ENCODE peak calls at places on chromosomes 11 and 22, in ten cellular contexts. One of them, this sample, is unnamed.

GRCh38 chr22:24977370-24978230 is 25.1 kb downstream of the KIAA1671 start:
- DNase-seq in mammary epithelial cell: no peak
- DNase-seq in lung: no peak
- DNase-seq in mesenchymal stem cell: peak; percentile 54
- DNase-seq in upper lobe of right lung: no peak
- DNase-seq in left lung: peak; percentile 37
- DNase-seq in neural progenitor cell: peak; percentile 49
- DNase-seq in SJSA1: no peak
- DNase-seq in right cardiac atrium: peak; percentile 92
- DNase-seq in lower lobe of right lung: peak; percentile 59
- DNase-seq in this sample: peak; percentile 81

GRCh38 chr11:128359515-128359914 is 227.8 kb downstream of the ETS1 start:
- DNase-seq in mammary epithelial cell: no peak
- DNase-seq in lung: no peak
- DNase-seq in mesenchymal stem cell: no peak
- DNase-seq in upper lobe of right lung: no peak
- DNase-seq in left lung: no peak
- DNase-seq in neural progenitor cell: no peak
- DNase-seq in SJSA1: peak; percentile 74
- DNase-seq in right cardiac atrium: no peak
- DNase-seq in lower lobe of right lung: no peak
- DNase-seq in this sample: no peak

GRCh38 chr11:87368876-87369480 is 331.2 kb downstream of the TMEM135 start:
- DNase-seq in mammary epithelial cell: peak; percentile 23
- DNase-seq in lung: no peak
- DNase-seq in mesenchymal stem cell: no peak
- DNase-seq in upper lobe of right lung: no peak
- DNase-seq in left lung: no peak
- DNase-seq in neural progenitor cell: no peak
- DNase-seq in SJSA1: no peak
- DNase-seq in right cardiac atrium: peak; percentile 38
- DNase-seq in lower lobe of right lung: no peak
- DNase-seq in this sample: no peak

GRCh38 chr11:78995166-78995565 is 420.5 kb upstream of the NARS2 start:
- DNase-seq in mammary epithelial cell: no peak
- DNase-seq in lung: no peak
- DNase-seq in mesenchymal stem cell: no peak
- DNase-seq in upper lobe of right lung: no peak
- DNase-seq in left lung: no peak
- DNase-seq in neural progenitor cell: no peak
- DNase-seq in SJSA1: no peak
- DNase-seq in right cardiac atrium: no peak
- DNase-seq in lower lobe of right lung: no peak
- DNase-seq in this sample: no peak

GRCh38 chr22:17366830-17367229 is 2.4 kb upstream of the CECR2 start:
- DNase-seq in mammary epithelial cell: no peak
- DNase-seq in lung: no peak
- DNase-seq in mesenchymal stem cell: no peak
- DNase-seq in upper lobe of right lung: no peak
- DNase-seq in left lung: peak; percentile 50
- DNase-seq in neural progenitor cell: peak; percentile 84
- DNase-seq in SJSA1: no peak
- DNase-seq in right cardiac atrium: peak; percentile 82
- DNase-seq in lower lobe of right lung: no peak
- DNase-seq in this sample: no peak

GRCh38 chr22:28989035-28989464 is 72.6 kb downstream of the C22orf31 start:
- DNase-seq in mammary epithelial cell: peak; percentile 88
- DNase-seq in lung: no peak
- DNase-seq in mesenchymal stem cell: no peak
- DNase-seq in upper lobe of right lung: no peak
- DNase-seq in left lung: no peak
- DNase-seq in neural progenitor cell: no peak
- DNase-seq in SJSA1: no peak
- DNase-seq in right cardiac atrium: no peak
- DNase-seq in lower lobe of right lung: no peak
- DNase-seq in this sample: no peak

GRCh38 chr11:63549411-63549810 is 12.8 kb downstream of the PLAAT4 start:
- DNase-seq in mammary epithelial cell: no peak
- DNase-seq in lung: no peak
- DNase-seq in mesenchymal stem cell: no peak
- DNase-seq in upper lobe of right lung: no peak
- DNase-seq in left lung: no peak
- DNase-seq in neural progenitor cell: no peak
- DNase-seq in SJSA1: no peak
- DNase-seq in right cardiac atrium: no peak
- DNase-seq in lower lobe of right lung: no peak
- DNase-seq in this sample: no peak

GRCh38 chr11:68354181-68354872 is 41.9 kb downstream of the LRP5 start:
- DNase-seq in mammary epithelial cell: peak; percentile 90
- DNase-seq in lung: peak; percentile 90
- DNase-seq in mesenchymal stem cell: peak; percentile 82
- DNase-seq in upper lobe of right lung: peak; percentile 95
- DNase-seq in left lung: peak; percentile 88
- DNase-seq in neural progenitor cell: no peak
- DNase-seq in SJSA1: peak; percentile 98
- DNase-seq in right cardiac atrium: peak; percentile 94
- DNase-seq in lower lobe of right lung: peak; percentile 91
- DNase-seq in this sample: peak; percentile 97

GRCh38 chr11:75667268-75667830 is 1.5 kb downstream of the MAP6 start:
- DNase-seq in mammary epithelial cell: no peak
- DNase-seq in lung: peak; percentile 33
- DNase-seq in mesenchymal stem cell: no peak
- DNase-seq in upper lobe of right lung: peak; percentile 77
- DNase-seq in left lung: no peak
- DNase-seq in neural progenitor cell: peak; percentile 64
- DNase-seq in SJSA1: no peak
- DNase-seq in right cardiac atrium: peak; percentile 70
- DNase-seq in lower lobe of right lung: peak; percentile 56
- DNase-seq in this sample: no peak

GRCh38 chr11:68509105-68509504 is 48.6 kb downstream of the PPP6R3 start:
- DNase-seq in mammary epithelial cell: no peak
- DNase-seq in lung: no peak
- DNase-seq in mesenchymal stem cell: peak; percentile 71
- DNase-seq in upper lobe of right lung: no peak
- DNase-seq in left lung: no peak
- DNase-seq in neural progenitor cell: no peak
- DNase-seq in SJSA1: no peak
- DNase-seq in right cardiac atrium: no peak
- DNase-seq in lower lobe of right lung: no peak
- DNase-seq in this sample: no peak

GRCh38 chr11:33904128-33904527 is 12.3 kb upstream of the LMO2 start:
- DNase-seq in mammary epithelial cell: no peak
- DNase-seq in lung: no peak
- DNase-seq in mesenchymal stem cell: no peak
- DNase-seq in upper lobe of right lung: no peak
- DNase-seq in left lung: no peak
- DNase-seq in neural progenitor cell: no peak
- DNase-seq in SJSA1: no peak
- DNase-seq in right cardiac atrium: no peak
- DNase-seq in lower lobe of right lung: no peak
- DNase-seq in this sample: no peak

GRCh38 chr11:134760957-134761356 is 348.9 kb upstream of the B3GAT1 start:
- DNase-seq in mammary epithelial cell: no peak
- DNase-seq in lung: peak; percentile 6
- DNase-seq in mesenchymal stem cell: no peak
- DNase-seq in upper lobe of right lung: no peak
- DNase-seq in left lung: no peak
- DNase-seq in neural progenitor cell: no peak
- DNase-seq in SJSA1: no peak
- DNase-seq in right cardiac atrium: no peak
- DNase-seq in lower lobe of right lung: no peak
- DNase-seq in this sample: no peak

GRCh38 chr11:68016904-68017817 is 7.0 kb downstream of the ALDH3B1 start:
- DNase-seq in mammary epithelial cell: no peak
- DNase-seq in lung: peak; percentile 58
- DNase-seq in mesenchymal stem cell: no peak
- DNase-seq in upper lobe of right lung: no peak
- DNase-seq in left lung: peak; percentile 63
- DNase-seq in neural progenitor cell: no peak
- DNase-seq in SJSA1: no peak
- DNase-seq in right cardiac atrium: no peak
- DNase-seq in lower lobe of right lung: peak; percentile 56
- DNase-seq in this sample: no peak

GRCh38 chr11:117923773-117924172 is 5.4 kb downstream of the TMPRSS13 start:
- DNase-seq in mammary epithelial cell: no peak
- DNase-seq in lung: no peak
- DNase-seq in mesenchymal stem cell: no peak
- DNase-seq in upper lobe of right lung: no peak
- DNase-seq in left lung: no peak
- DNase-seq in neural progenitor cell: no peak
- DNase-seq in SJSA1: no peak
- DNase-seq in right cardiac atrium: no peak
- DNase-seq in lower lobe of right lung: peak; percentile 8
- DNase-seq in this sample: no peak

GRCh38 chr11:10413268-10413667 is 41.8 kb upstream of the AMPD3 start:
- DNase-seq in mammary epithelial cell: peak; percentile 27
- DNase-seq in lung: no peak
- DNase-seq in mesenchymal stem cell: peak; percentile 29
- DNase-seq in upper lobe of right lung: no peak
- DNase-seq in left lung: no peak
- DNase-seq in neural progenitor cell: no peak
- DNase-seq in SJSA1: no peak
- DNase-seq in right cardiac atrium: peak; percentile 53
- DNase-seq in lower lobe of right lung: no peak
- DNase-seq in this sample: no peak

DNA sequence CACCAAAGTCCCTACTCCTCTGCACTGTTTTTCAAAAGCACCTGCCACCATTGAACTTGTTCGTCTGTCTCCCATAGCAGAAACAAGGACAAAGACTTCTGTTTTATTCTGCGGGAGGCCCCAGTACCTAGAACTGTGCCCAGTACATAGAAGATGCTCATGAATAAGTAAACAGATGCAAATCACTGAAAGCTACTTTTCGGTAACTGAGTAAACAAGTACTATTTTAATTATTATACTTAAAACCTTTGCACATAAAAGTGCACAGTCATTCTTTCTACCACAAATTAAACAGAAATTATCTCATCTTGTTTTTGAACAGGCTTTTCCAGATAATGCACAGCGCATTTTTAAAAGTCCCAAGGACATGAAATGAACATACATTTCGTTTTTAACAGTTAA is 3.8 kb downstream of the NAP1L4 start:
- DNase-seq in mammary epithelial cell: no peak
- DNase-seq in lung: no peak
- DNase-seq in mesenchymal stem cell: no peak
- DNase-seq in upper lobe of right lung: no peak
- DNase-seq in left lung: no peak
- DNase-seq in neural progenitor cell: no peak
- DNase-seq in SJSA1: no peak
- DNase-seq in right cardiac atrium: no peak
- DNase-seq in lower lobe of right lung: no peak
- DNase-seq in this sample: no peak
- H3K4me1 ChIP-seq in mammary epithelial cell: peaks cover 28% of the 10 kb centered on the region
- H3K4me1 ChIP-seq in lung: peaks cover 12% of the 10 kb centered on the region
- H3K4me1 ChIP-seq in mesenchymal stem cell: peaks cover 3% of the 10 kb centered on the region
- H3K4me1 ChIP-seq in upper lobe of right lung: peaks cover 46% of the 10 kb centered on the region
- H3K4me1 ChIP-seq in left lung: peaks cover 66% of the 10 kb centered on the region
- H3K4me1 ChIP-seq in neural progenitor cell: peaks cover 23% of the 10 kb centered on the region
- H3K4me1 ChIP-seq in SJSA1: peaks cover 31% of the 10 kb centered on the region
- H3K4me1 ChIP-seq in right cardiac atrium: peaks cover 5% of the 10 kb centered on the region
- H3K4me1 ChIP-seq in lower lobe of right lung: peaks cover 52% of the 10 kb centered on the region
- H3K4me1 ChIP-seq in this sample: no peaks in the 10 kb centered on the region

GRCh38 chr11:122399375-122399774 is 256.1 kb upstream of the UBASH3B start:
- DNase-seq in mammary epithelial cell: no peak
- DNase-seq in lung: no peak
- DNase-seq in mesenchymal stem cell: no peak
- DNase-seq in upper lobe of right lung: no peak
- DNase-seq in left lung: no peak
- DNase-seq in neural progenitor cell: no peak
- DNase-seq in SJSA1: no peak
- DNase-seq in right cardiac atrium: no peak
- DNase-seq in lower lobe of right lung: no peak
- DNase-seq in this sample: no peak
- H3K4me1 ChIP-seq in mammary epithelial cell: no peaks in the 10 kb centered on the region
- H3K4me1 ChIP-seq in lung: no peaks in the 10 kb centered on the region
- H3K4me1 ChIP-seq in mesenchymal stem cell: no peaks in the 10 kb centered on the region
- H3K4me1 ChIP-seq in upper lobe of right lung: no peaks in the 10 kb centered on the region
- H3K4me1 ChIP-seq in left lung: no peaks in the 10 kb centered on the region
- H3K4me1 ChIP-seq in neural progenitor cell: peaks cover 10% of the 10 kb centered on the region
- H3K4me1 ChIP-seq in SJSA1: no peaks in the 10 kb centered on the region
- H3K4me1 ChIP-seq in right cardiac atrium: no peaks in the 10 kb centered on the region
- H3K4me1 ChIP-seq in lower lobe of right lung: no peaks in the 10 kb centered on the region
- H3K4me1 ChIP-seq in this sample: no peaks in the 10 kb centered on the region

GRCh38 chr22:43474161-43475101 is 62.6 kb downstream of the MPPED1 start:
- DNase-seq in mammary epithelial cell: no peak
- DNase-seq in lung: no peak
- DNase-seq in mesenchymal stem cell: peak; percentile 55
- DNase-seq in upper lobe of right lung: no peak
- DNase-seq in left lung: no peak
- DNase-seq in neural progenitor cell: no peak
- DNase-seq in SJSA1: no peak
- DNase-seq in right cardiac atrium: no peak
- DNase-seq in lower lobe of right lung: no peak
- DNase-seq in this sample: peak; percentile 67

GRCh38 chr22:43473441-43473840 is 61.6 kb downstream of the MPPED1 start:
- DNase-seq in mammary epithelial cell: no peak
- DNase-seq in lung: no peak
- DNase-seq in mesenchymal stem cell: no peak
- DNase-seq in upper lobe of right lung: no peak
- DNase-seq in left lung: no peak
- DNase-seq in neural progenitor cell: no peak
- DNase-seq in SJSA1: no peak
- DNase-seq in right cardiac atrium: no peak
- DNase-seq in lower lobe of right lung: no peak
- DNase-seq in this sample: no peak

GRCh38 chr22:43471186-43471585 is 59.4 kb downstream of the MPPED1 start:
- DNase-seq in mammary epithelial cell: no peak
- DNase-seq in lung: no peak
- DNase-seq in mesenchymal stem cell: no peak
- DNase-seq in upper lobe of right lung: no peak
- DNase-seq in left lung: no peak
- DNase-seq in neural progenitor cell: no peak
- DNase-seq in SJSA1: no peak
- DNase-seq in right cardiac atrium: no peak
- DNase-seq in lower lobe of right lung: no peak
- DNase-seq in this sample: peak; percentile 51

GRCh38 chr22:43471606-43472135 is 59.9 kb downstream of the MPPED1 start:
- DNase-seq in mammary epithelial cell: no peak
- DNase-seq in lung: no peak
- DNase-seq in mesenchymal stem cell: no peak
- DNase-seq in upper lobe of right lung: no peak
- DNase-seq in left lung: no peak
- DNase-seq in neural progenitor cell: no peak
- DNase-seq in SJSA1: no peak
- DNase-seq in right cardiac atrium: no peak
- DNase-seq in lower lobe of right lung: no peak
- DNase-seq in this sample: no peak

GRCh38 chr22:43473031-43473430 is 61.2 kb downstream of the MPPED1 start:
- DNase-seq in mammary epithelial cell: no peak
- DNase-seq in lung: no peak
- DNase-seq in mesenchymal stem cell: no peak
- DNase-seq in upper lobe of right lung: no peak
- DNase-seq in left lung: no peak
- DNase-seq in neural progenitor cell: no peak
- DNase-seq in SJSA1: no peak
- DNase-seq in right cardiac atrium: no peak
- DNase-seq in lower lobe of right lung: no peak
- DNase-seq in this sample: no peak
- H3K4me1 ChIP-seq in mammary epithelial cell: no peaks in the 10 kb centered on the region
- H3K4me1 ChIP-seq in lung: no peaks in the 10 kb centered on the region
- H3K4me1 ChIP-seq in mesenchymal stem cell: peaks cover 3% of the 10 kb centered on the region
- H3K4me1 ChIP-seq in upper lobe of right lung: no peaks in the 10 kb centered on the region
- H3K4me1 ChIP-seq in left lung: no peaks in the 10 kb centered on the region
- H3K4me1 ChIP-seq in neural progenitor cell: no peaks in the 10 kb centered on the region
- H3K4me1 ChIP-seq in SJSA1: no peaks in the 10 kb centered on the region
- H3K4me1 ChIP-seq in right cardiac atrium: no peaks in the 10 kb centered on the region
- H3K4me1 ChIP-seq in lower lobe of right lung: no peaks in the 10 kb centered on the region
- H3K4me1 ChIP-seq in this sample: no peaks in the 10 kb centered on the region

GRCh38 chr11:35215945-35216344 is 77.0 kb downstream of the CD44 start:
- DNase-seq in mammary epithelial cell: no peak
- DNase-seq in lung: no peak
- DNase-seq in mesenchymal stem cell: no peak
- DNase-seq in upper lobe of right lung: no peak
- DNase-seq in left lung: no peak
- DNase-seq in neural progenitor cell: no peak
- DNase-seq in SJSA1: no peak
- DNase-seq in right cardiac atrium: no peak
- DNase-seq in lower lobe of right lung: no peak
- DNase-seq in this sample: no peak
- H3K4me1 ChIP-seq in mammary epithelial cell: peaks cover 28% of the 10 kb centered on the region
- H3K4me1 ChIP-seq in lung: peaks cover 2% of the 10 kb centered on the region
- H3K4me1 ChIP-seq in mesenchymal stem cell: peaks cover 8% of the 10 kb centered on the region
- H3K4me1 ChIP-seq in upper lobe of right lung: peaks cover 8% of the 10 kb centered on the region
- H3K4me1 ChIP-seq in left lung: peaks cover 63% of the 10 kb centered on the region
- H3K4me1 ChIP-seq in neural progenitor cell: no peaks in the 10 kb centered on the region
- H3K4me1 ChIP-seq in SJSA1: peaks cover 60% of the 10 kb centered on the region
- H3K4me1 ChIP-seq in right cardiac atrium: no peaks in the 10 kb centered on the region
- H3K4me1 ChIP-seq in lower lobe of right lung: peaks cover 28% of the 10 kb centered on the region
- H3K4me1 ChIP-seq in this sample: no peaks in the 10 kb centered on the region